ENCODE peak calls at places on chromosomes 1 and 21, in ten cellular contexts. A is fibroblast of pulmonary artery; F is BJ; O is mammary epithelial cell; B is CD4-positive, CD25-positive, alpha-beta regulatory T cell; S is aorta; P is IMR-90; R is keratinocyte; H is cardiac fibroblast; Y is stomach. T is an unnamed sample.

GRCh38 chr1:41282679-41283317 is 40.7 kb upstream of the SCMH1 start:
- DNase-seq in P (peak), O (peak), Y (peak), R (no peak), A (peak), B (no peak), H (peak), S (no peak), F (no peak), T (no peak)

GRCh38 chr1:116881879-116882520 is 27.7 kb upstream of the PTGFRN start:
- DNase-seq in R (no peak), S (peak), A (peak), P (peak), B (peak), O (peak), H (peak), Y (peak), F (peak), T (peak)

GRCh38 chr1:182149411-182149965 is 88.0 kb upstream of the ZNF648 start:
- DNase-seq in Y (peak), O (peak), H (peak), P (peak), B (no peak), R (no peak), F (peak), A (peak), S (peak), T (peak)

GRCh38 chr1:203199481-203200058 is 13.1 kb upstream of the CHI3L1 start:
- DNase-seq in A (no peak), O (no peak), B (no peak), R (no peak), H (no peak), F (no peak), P (peak), S (no peak), Y (peak), T (no peak)

GRCh38 chr21:18369115-18369514 is 34.5 kb downstream of the TMPRSS15 start:
- DNase-seq in R (no peak), H (no peak), S (no peak), F (no peak), P (no peak), O (no peak), B (no peak), A (peak), Y (no peak), T (peak)

GRCh38 chr1:223143760-223144248 is 756 bp upstream of the TLR5 start:
- DNase-seq in A (no peak), H (no peak), R (no peak), O (no peak), Y (peak), B (peak), F (no peak), P (no peak), S (peak), T (no peak)

GRCh38 chr1:211912844-211913432 is 82.4 kb upstream of the LPGAT1 start:
- DNase-seq in F (no peak), O (no peak), R (no peak), S (no peak), H (no peak), Y (no peak), A (no peak), B (no peak), P (no peak), T (no peak)

GRCh38 chr1:22872971-22873664 is 99.5 kb downstream of the LACTBL1 start:
- DNase-seq in B (no peak), R (no peak), O (peak), H (peak), A (no peak), Y (no peak), F (no peak), P (no peak), S (no peak), T (no peak)

GRCh38 chr21:44329086-44329889 is 9.9 kb downstream of the CFAP410 start:
- DNase-seq in P (no peak), O (no peak), Y (no peak), S (no peak), H (no peak), R (no peak), B (no peak), F (no peak), A (no peak), T (no peak)

GRCh38 chr1:234216116-234216703 is 157.0 kb upstream of the COA6 start:
- DNase-seq in Y (no peak), P (no peak), A (no peak), F (no peak), B (no peak), S (no peak), R (no peak), O (no peak), H (no peak), T (no peak)

GRCh38 chr1:28173151-28173979 is 3.1 kb downstream of the PTAFR start:
- DNase-seq in Y (no peak), A (peak), F (no peak), H (peak), S (no peak), B (no peak), R (no peak), P (peak), O (no peak), T (no peak)

GRCh38 chr1:52413410-52414104 is 9.2 kb downstream of the PRPF38A start:
- DNase-seq in F (no peak), H (peak), B (no peak), S (no peak), R (no peak), A (no peak), Y (no peak), P (peak), O (peak), T (no peak)

GRCh38 chr1:51697160-51697559 is 80.3 kb downstream of the OSBPL9 start:
- DNase-seq in A (peak), B (no peak), H (peak), S (no peak), O (peak), F (no peak), R (no peak), Y (no peak), P (no peak), T (no peak)

GRCh38 chr21:33783580-33783979 is 132.0 kb downstream of the ATP5PO start:
- DNase-seq in S (no peak), R (no peak), Y (no peak), P (no peak), A (no peak), H (no peak), O (no peak), B (no peak), F (no peak), T (no peak)

GRCh38 chr1:181350146-181350545 is 133.2 kb upstream of the CACNA1E start:
- DNase-seq in R (no peak), F (no peak), B (no peak), Y (no peak), S (no peak), H (no peak), A (no peak), O (no peak), P (no peak), T (no peak)

GRCh38 chr1:70934197-70934961 is 113.2 kb downstream of the PTGER3 start:
- DNase-seq in Y (no peak), A (no peak), P (no peak), H (peak), O (no peak), R (no peak), F (no peak), S (no peak), B (no peak), T (no peak)

GRCh38 chr21:16269497-16269896 is 539.7 kb downstream of the USP25 start:
- DNase-seq in F (no peak), S (no peak), P (no peak), H (no peak), O (no peak), A (no peak), Y (no peak), B (no peak), R (no peak), T (no peak)

GRCh38 chr21:16258834-16259611 is 529.2 kb downstream of the USP25 start:
- DNase-seq in F (no peak), B (no peak), P (no peak), O (no peak), Y (no peak), R (no peak), S (no peak), A (no peak), H (no peak), T (peak)

GRCh38 chr21:16262109-16262508 is 532.3 kb downstream of the USP25 start:
- DNase-seq in O (no peak), F (no peak), Y (no peak), R (no peak), H (no peak), P (no peak), A (no peak), B (no peak), S (no peak), T (no peak)

DNA sequence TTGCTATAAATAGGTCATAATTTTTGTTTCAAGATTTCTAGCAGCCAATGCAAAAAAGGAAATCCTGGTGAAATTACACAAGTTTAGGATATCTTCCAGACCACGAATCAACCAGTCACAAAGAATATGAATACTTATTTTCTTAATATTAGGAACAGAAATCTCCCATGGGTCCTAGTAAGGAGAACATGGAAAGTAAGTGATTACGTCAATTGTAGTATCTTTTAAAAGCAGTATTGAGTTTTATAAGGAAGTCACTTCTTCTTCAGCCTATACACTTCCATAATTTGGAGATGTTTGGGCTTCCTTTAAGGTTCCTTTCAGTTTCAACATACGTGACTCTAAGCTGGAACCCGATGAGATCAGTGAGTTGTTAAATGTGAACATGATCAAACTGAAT is 534.5 kb downstream of the USP25 start:
- DNase-seq in S (no peak), P (no peak), O (no peak), H (peak), B (no peak), R (no peak), F (no peak), A (peak), Y (no peak), T (peak)
- H3K4me3 ChIP-seq in S (peak), P (no peak), O (no peak), H (no peak), B (no peak), R (no peak), F (no peak), A (peak), Y (no peak), T (no peak)

DNA sequence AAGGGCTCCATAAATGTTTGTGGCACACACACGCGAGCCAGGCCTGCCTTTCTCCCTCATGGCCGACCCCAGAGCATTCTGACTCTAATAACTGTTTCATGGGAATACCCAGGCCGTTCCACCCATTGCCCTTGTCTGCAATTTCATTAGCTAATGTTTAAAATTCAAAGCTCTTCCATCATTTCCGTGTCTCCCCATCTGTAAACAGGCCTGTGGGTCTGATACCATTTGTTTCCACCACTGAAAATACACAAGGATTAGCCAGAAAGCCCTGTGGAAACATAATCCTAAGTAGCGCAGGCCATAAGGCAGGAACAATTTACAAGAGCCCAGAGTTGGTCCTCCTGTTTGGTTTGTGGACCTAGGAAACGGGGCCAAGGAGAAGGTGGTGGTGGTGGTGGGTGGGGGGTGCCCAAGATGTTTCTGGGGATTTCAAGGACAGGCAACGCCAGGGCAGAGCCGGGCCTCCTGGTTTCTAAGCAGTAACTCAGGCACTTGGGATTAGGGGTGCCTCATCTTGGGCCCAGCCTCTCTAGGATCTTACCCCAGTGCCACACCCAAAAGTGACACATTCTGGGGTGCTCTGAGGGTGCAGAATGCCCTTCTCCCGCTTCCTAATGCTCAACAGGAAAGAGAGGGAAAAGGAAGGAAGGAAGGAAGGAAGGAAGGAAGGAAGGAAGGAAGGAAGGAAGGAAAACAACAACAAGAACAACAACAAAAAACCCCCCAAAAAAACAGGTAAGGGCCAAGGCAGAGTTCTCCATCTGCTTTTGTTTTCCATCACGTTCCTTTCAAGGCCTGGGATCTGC is 79.4 kb downstream of the SSBP3 start:
- DNase-seq in Y (no peak), S (no peak), R (no peak), H (no peak), O (no peak), P (peak), B (no peak), F (no peak), A (no peak), T (no peak)
- H3K4me3 ChIP-seq in Y (no peak), S (no peak), R (no peak), H (no peak), O (no peak), P (no peak), B (no peak), F (no peak), A (no peak), T (no peak)

DNA sequence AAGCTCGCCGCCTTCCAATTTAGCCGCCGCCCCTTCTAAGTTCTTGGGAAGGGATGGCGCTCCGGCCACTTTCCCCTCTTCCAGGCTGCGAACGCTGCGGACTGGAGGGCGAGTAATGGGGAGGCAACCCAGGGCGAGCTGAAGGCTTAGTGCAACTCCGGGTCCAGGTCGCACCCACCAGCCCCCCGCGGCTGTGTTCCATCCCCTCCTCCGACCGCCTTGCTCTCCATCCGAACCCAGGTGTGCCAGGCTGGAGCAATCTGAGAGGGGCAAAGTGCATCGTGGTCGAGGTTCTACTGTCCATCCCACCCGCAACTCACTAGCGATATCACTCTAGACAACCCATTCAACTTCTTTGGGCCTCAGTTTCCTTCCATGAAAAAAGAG is 13.4 kb downstream of the PAX7 start:
- DNase-seq in A (no peak), H (no peak), O (no peak), F (no peak), B (no peak), S (no peak), R (no peak), P (no peak), Y (no peak), T (no peak)
- H3K4me3 ChIP-seq in A (no peak), H (no peak), O (no peak), F (no peak), B (no peak), S (no peak), R (no peak), P (no peak), Y (no peak), T (no peak)

GRCh38 chr1:17539526-17540254 is at the start of gene ARHGEF10L:
- DNase-seq in B (no peak), H (peak), O (no peak), R (no peak), F (no peak), P (no peak), A (no peak), Y (no peak), S (no peak), T (no peak)
- H3K4me3 ChIP-seq in B (no peak), H (peak), O (peak), R (peak), F (peak), P (peak), A (peak), Y (peak), S (peak), T (peak)

DNA sequence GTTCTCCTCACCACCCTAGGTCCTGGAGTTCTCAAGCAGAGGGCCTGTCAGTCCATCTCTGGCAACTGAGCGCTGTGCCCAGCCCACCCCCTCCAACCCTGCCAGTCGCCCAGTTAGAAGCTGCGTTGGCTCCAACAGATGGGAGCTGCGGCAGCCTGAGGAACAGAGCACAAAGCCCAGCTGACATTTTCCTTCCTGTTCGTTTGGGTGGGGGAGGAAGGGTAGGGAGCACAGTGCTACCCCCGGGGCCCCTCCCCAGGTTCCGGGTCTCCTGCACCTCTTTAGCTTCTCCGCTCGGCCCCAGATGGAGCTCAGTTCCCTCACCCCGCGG is 1.4 kb downstream of the LRRN2 start:
- DNase-seq in B (no peak), F (no peak), A (no peak), S (no peak), Y (no peak), P (no peak), H (no peak), O (no peak), R (no peak), T (no peak)
- H3K4me3 ChIP-seq in B (no peak), F (no peak), A (no peak), S (no peak), Y (peak), P (no peak), H (no peak), O (no peak), R (no peak), T (no peak)